ENCODE peak calls at places on chromosome 2, in four cellular contexts. One of them, this sample, is unnamed.

GRCh38 chr2:146661494-146662096 is 1183.2 kb upstream of the ACVR2A start:
- DNase-seq in CD4-positive, alpha-beta T cell: no peak
- DNase-seq in Calu3: no peak
- DNase-seq in pancreas: no peak
- DNase-seq in this sample: no peak

GRCh38 chr2:36277876-36278523 is 77.6 kb upstream of the CRIM1 start:
- DNase-seq in Calu3: no peak
- DNase-seq in CD4-positive, alpha-beta T cell: no peak
- DNase-seq in pancreas: no peak
- DNase-seq in this sample: no peak

GRCh38 chr2:171878481-171878993 is 15.5 kb downstream of the SLC25A12 start:
- DNase-seq in Calu3: no peak
- DNase-seq in pancreas: no peak
- DNase-seq in CD4-positive, alpha-beta T cell: no peak
- DNase-seq in this sample: no peak

GRCh38 chr2:197515277-197515797 is 529 bp upstream of the MOB4 start:
- DNase-seq in Calu3: no peak
- DNase-seq in pancreas: no peak
- DNase-seq in CD4-positive, alpha-beta T cell: no peak
- DNase-seq in this sample: no peak

GRCh38 chr2:144183744-144184143 is 336.2 kb downstream of the ZEB2 start:
- DNase-seq in CD4-positive, alpha-beta T cell: peak; percentile 42
- DNase-seq in Calu3: no peak
- DNase-seq in pancreas: no peak
- DNase-seq in this sample: no peak

GRCh38 chr2:51781691-51782090 is 749.8 kb upstream of the NRXN1 start:
- DNase-seq in Calu3: no peak
- DNase-seq in pancreas: no peak
- DNase-seq in CD4-positive, alpha-beta T cell: no peak
- DNase-seq in this sample: no peak

GRCh38 chr2:1605659-1606400 is 138.5 kb downstream of the PXDN start:
- DNase-seq in CD4-positive, alpha-beta T cell: no peak
- DNase-seq in Calu3: no peak
- DNase-seq in pancreas: no peak
- DNase-seq in this sample: no peak

GRCh38 chr2:37527362-37527761 is 144.1 kb downstream of the CDC42EP3 start:
- DNase-seq in pancreas: no peak
- DNase-seq in CD4-positive, alpha-beta T cell: no peak
- DNase-seq in Calu3: no peak
- DNase-seq in this sample: no peak

GRCh38 chr2:40611196-40611595 is 159.3 kb upstream of the SLC8A1 start:
- DNase-seq in CD4-positive, alpha-beta T cell: no peak
- DNase-seq in Calu3: no peak
- DNase-seq in pancreas: no peak
- DNase-seq in this sample: no peak

GRCh38 chr2:103437161-103437560 is 675.3 kb downstream of the TMEM182 start:
- DNase-seq in Calu3: no peak
- DNase-seq in CD4-positive, alpha-beta T cell: no peak
- DNase-seq in pancreas: no peak
- DNase-seq in this sample: no peak

DNA sequence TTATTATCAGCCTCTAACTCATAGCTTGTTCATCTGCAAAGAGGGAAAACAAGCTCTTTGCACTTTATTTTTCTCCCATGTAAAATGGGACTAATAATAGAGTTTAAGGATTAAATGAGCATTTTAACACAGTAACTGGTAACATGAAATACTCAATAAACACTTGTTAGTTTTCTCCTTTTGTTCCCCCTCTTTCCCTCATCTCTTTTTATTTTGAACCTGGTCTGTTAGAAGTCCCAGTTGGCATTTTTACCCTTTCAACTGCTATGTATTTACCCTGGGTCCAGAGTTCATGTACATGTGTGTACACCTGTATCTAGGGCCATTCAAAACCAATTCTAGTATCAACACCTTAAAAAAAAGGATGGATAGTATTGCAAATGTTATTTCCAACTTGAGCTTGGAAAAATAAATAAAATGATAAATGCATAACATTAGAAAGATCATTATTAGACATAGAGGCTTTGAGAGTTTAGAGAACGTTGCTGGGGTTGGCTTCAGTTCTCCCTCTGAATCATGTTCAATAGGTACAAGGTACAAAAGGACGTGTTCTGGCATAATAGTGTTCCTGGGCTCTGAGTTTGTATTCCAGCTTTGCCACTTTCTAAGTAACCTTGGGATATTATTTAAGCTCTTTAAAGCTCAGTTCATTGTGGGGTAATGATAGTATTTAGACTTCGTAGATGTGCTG is 5.2 kb upstream of the VPS54 start:
- DNase-seq in pancreas: no peak
- DNase-seq in CD4-positive, alpha-beta T cell: no peak
- DNase-seq in Calu3: no peak
- DNase-seq in this sample: no peak
- TF ChIP-seq CTCF in pancreas: no peak
- TF ChIP-seq CTCF in CD4-positive, alpha-beta T cell: no peak
- TF ChIP-seq CTCF in Calu3: no peak
- TF ChIP-seq CTCF in this sample: no peak

GRCh38 chr2:28382755-28383154 is 9.9 kb upstream of the FOSL2 start:
- DNase-seq in Calu3: no peak
- DNase-seq in CD4-positive, alpha-beta T cell: no peak
- DNase-seq in pancreas: no peak
- DNase-seq in this sample: no peak
- TF ChIP-seq CTCF in Calu3: no peak
- TF ChIP-seq CTCF in CD4-positive, alpha-beta T cell: no peak
- TF ChIP-seq CTCF in pancreas: no peak
- TF ChIP-seq CTCF in this sample: no peak

DNA sequence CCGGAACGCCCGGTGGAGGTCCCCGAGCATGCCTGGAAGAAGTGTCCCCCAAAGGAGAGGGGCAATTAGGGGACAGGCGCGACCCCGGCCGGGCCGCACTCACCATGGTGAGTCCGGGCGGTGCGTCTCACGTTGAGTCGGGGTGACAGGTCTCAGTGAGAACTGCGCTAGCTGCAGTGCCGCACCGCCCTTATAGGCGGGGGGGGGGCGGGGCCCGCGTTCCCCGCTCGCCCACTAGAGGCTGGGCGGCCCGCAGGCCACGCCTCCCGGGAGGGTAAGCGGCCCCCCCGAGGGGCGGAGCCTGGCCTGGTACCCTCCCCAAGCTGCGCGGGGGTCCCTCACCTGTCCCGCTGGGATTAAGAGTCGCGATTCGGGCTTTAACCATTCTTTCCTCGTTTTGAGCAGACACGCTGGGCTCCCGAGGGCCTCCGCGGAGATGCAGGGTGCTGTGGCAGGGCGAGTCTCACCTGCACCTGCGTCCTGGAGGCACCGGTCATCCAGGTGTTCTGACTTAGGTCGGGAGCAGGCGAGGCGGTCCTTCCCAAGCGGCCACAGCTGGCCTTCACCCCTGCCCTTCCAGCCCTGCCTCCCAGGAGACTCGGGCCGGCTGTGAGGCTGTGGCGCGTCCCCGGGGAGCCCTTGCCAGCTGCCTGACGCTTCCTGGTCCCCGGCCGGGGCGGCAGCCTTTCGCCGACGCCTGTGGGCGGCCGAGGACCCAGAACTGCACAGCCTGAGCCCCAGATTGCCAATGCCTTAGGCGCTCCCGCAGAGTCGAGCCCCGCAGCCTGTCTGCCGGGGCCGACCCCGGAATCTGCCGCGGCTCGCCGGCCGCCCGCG is at the start of gene TUBA4A:
- DNase-seq in Calu3: peak; percentile 87
- DNase-seq in CD4-positive, alpha-beta T cell: peak; percentile 86
- DNase-seq in pancreas: peak; percentile 87
- DNase-seq in this sample: peak; percentile 97
- TF ChIP-seq CTCF in Calu3: no peak
- TF ChIP-seq CTCF in CD4-positive, alpha-beta T cell: no peak
- TF ChIP-seq CTCF in pancreas: no peak
- TF ChIP-seq CTCF in this sample: no peak

DNA sequence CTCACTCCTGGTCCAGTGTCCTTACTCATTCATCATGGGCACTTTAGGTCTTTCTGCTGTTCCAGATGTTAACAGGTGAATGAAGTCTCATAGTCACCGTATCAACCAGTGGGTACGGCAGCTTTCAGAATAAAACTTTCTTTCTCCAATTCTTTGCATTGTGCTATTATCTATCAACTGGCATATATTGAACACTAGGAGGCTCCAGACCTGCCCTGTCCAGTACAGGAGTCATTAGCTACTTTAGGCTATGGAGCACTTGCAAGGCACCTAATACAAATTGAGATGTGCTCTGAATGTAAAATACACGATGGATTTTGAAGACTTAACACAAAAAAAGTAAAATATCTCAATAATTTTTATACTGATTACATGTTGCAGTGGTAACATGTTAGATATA is 43.2 kb upstream of the NEB start:
- DNase-seq in CD4-positive, alpha-beta T cell: no peak
- DNase-seq in pancreas: no peak
- DNase-seq in Calu3: no peak
- DNase-seq in this sample: no peak
- TF ChIP-seq CTCF in CD4-positive, alpha-beta T cell: no peak
- TF ChIP-seq CTCF in pancreas: no peak
- TF ChIP-seq CTCF in Calu3: no peak
- TF ChIP-seq CTCF in this sample: no peak

DNA sequence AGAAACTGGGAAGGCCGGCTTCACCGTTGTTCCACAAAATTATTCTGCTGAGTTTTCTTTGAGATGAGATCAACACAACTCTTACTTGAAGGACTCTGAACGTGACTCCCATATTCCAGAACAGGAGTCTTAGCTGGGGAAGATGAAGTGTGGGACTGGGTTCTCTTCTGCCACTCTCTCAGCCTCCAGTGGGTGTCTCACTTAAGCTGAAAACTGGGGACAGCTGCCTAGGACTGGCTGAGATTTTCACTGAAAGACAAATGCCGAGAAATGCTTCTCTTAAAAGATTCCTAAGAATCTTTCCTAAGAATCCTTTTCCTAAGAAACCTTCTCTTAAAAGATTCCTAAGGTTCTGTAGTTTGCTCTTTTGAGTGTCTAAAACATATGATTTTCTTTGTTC is 156.6 kb upstream of the LHCGR start:
- DNase-seq in pancreas: no peak
- DNase-seq in CD4-positive, alpha-beta T cell: no peak
- DNase-seq in Calu3: no peak
- DNase-seq in this sample: no peak
- TF ChIP-seq CTCF in pancreas: no peak
- TF ChIP-seq CTCF in CD4-positive, alpha-beta T cell: no peak
- TF ChIP-seq CTCF in Calu3: no peak
- TF ChIP-seq CTCF in this sample: no peak

DNA sequence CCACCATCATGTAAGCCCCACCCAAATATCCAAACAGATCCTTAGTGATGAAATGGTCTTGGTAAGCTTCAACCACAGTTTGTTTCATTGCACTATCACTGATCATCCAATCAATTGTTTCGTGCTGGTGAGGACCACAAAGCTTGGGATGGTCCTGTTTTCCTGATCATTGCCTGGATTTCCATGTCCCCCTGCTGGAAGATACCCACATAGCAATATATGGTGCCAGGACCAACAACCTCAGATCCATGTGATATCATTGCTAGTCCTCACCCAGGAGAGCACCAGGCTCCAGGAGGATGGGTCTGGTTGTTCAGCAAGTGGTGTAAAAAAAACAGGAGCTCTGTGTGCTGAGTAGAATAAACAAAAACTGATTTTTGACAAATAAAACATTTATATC is 206.5 kb upstream of the SH3BP4 start:
- DNase-seq in pancreas: no peak
- DNase-seq in CD4-positive, alpha-beta T cell: no peak
- DNase-seq in Calu3: no peak
- DNase-seq in this sample: no peak
- TF ChIP-seq CTCF in pancreas: no peak
- TF ChIP-seq CTCF in CD4-positive, alpha-beta T cell: no peak
- TF ChIP-seq CTCF in Calu3: peak; percentile 30
- TF ChIP-seq CTCF in this sample: no peak

GRCh38 chr2:23624378-23624777 is 239.4 kb downstream of the KLHL29 start:
- DNase-seq in Calu3: peak; percentile 19
- DNase-seq in CD4-positive, alpha-beta T cell: no peak
- DNase-seq in pancreas: no peak
- DNase-seq in this sample: no peak
- TF ChIP-seq CTCF in Calu3: no peak
- TF ChIP-seq CTCF in CD4-positive, alpha-beta T cell: no peak
- TF ChIP-seq CTCF in pancreas: no peak
- TF ChIP-seq CTCF in this sample: peak; percentile 27

DNA sequence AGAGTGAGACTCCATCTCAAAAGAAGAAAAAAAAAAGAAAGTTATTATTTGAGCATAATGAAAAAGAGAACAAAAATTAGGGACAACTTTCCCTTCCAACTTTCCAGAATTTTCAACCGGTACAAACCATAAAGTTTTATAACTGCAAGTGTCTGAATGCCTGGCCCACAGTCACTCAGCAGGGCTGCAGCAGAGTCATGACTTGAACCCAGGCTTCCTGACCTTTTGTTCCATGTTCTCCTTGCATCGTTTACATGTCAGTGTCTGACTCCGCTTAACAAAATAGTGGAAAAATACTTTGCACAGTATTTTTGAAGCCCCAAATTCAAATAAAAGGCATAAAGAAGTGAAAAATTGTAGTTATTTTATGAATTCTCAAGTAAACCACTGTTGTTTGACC is 82.7 kb downstream of the LTBP1 start:
- DNase-seq in CD4-positive, alpha-beta T cell: no peak
- DNase-seq in pancreas: no peak
- DNase-seq in Calu3: no peak
- DNase-seq in this sample: no peak
- TF ChIP-seq CTCF in CD4-positive, alpha-beta T cell: no peak
- TF ChIP-seq CTCF in pancreas: no peak
- TF ChIP-seq CTCF in Calu3: no peak
- TF ChIP-seq CTCF in this sample: no peak

GRCh38 chr2:133532919-133533318 is 35.3 kb downstream of the NCKAP5 start:
- DNase-seq in Calu3: no peak
- DNase-seq in pancreas: no peak
- DNase-seq in CD4-positive, alpha-beta T cell: no peak
- DNase-seq in this sample: no peak
- TF ChIP-seq CTCF in Calu3: no peak
- TF ChIP-seq CTCF in pancreas: no peak
- TF ChIP-seq CTCF in CD4-positive, alpha-beta T cell: no peak
- TF ChIP-seq CTCF in this sample: no peak

DNA sequence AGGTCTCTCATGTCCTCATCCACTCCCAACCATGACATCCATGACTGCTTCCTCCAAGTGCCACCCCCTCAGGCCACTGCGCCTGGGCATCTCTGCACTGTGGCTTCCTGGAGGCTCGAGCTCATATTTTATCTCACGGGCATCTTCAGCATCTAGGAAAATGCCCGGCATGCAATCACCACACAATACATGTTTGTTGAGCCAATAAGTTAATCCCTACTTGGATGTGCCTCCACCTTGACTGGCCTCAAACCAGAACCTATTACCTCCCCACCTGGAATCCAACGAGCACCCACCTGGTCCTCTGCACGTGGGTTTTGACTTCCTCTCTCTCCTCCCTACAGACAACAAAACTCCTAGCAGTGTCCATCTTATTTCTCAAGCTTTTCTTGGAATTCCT is 198.9 kb upstream of the REV1 start:
- DNase-seq in CD4-positive, alpha-beta T cell: no peak
- DNase-seq in Calu3: no peak
- DNase-seq in pancreas: no peak
- DNase-seq in this sample: no peak
- TF ChIP-seq CTCF in CD4-positive, alpha-beta T cell: no peak
- TF ChIP-seq CTCF in Calu3: no peak
- TF ChIP-seq CTCF in pancreas: no peak
- TF ChIP-seq CTCF in this sample: no peak